ENCODE peak calls at places on chromosome 22, in five cellular contexts. I is hypothalamus, L is left cardiac atrium, A is H9, X is HCEC 1CT. N is an unnamed sample.

GRCh38 chr22:43018615-43019014 is 3.7 kb upstream of the PACSIN2 start:
- DNase-seq in I (no peak), L (no peak), A (no peak), X (no peak), N (no peak)

GRCh38 chr22:27372969-27373670 is 428.4 kb downstream of the MN1 start:
- DNase-seq in I (no peak), L (peak; percentile 39), A (peak; percentile 97), X (no peak), N (no peak)

GRCh38 chr22:30605449-30606110 is 1.4 kb upstream of the TCN2 start:
- DNase-seq in I (peak; percentile 11), L (peak; percentile 74), A (peak; percentile 60), X (peak; percentile 58), N (peak; percentile 63)

GRCh38 chr22:29798801-29799200 is 31.6 kb downstream of the UQCR10 start:
- DNase-seq in I (no peak), L (no peak), A (no peak), X (no peak), N (no peak)

GRCh38 chr22:23262474-23263332 is 82.4 kb downstream of the BCR start:
- DNase-seq in I (no peak), L (no peak), A (peak; percentile 42), X (no peak), N (no peak)

GRCh38 chr22:31139866-31140716 is at the start of gene PLA2G3:
- DNase-seq in I (no peak), L (no peak), A (peak; percentile 99), X (peak; percentile 57), N (peak; percentile 65)

GRCh38 chr22:33743756-33744155 is 176.5 kb downstream of the LARGE1 start:
- DNase-seq in I (no peak), L (no peak), A (no peak), X (no peak), N (no peak)

GRCh38 chr22:49507607-49508292 is 319.9 kb downstream of the BRD1 start:
- DNase-seq in I (no peak), L (no peak), A (no peak), X (no peak), N (no peak)

GRCh38 chr22:36334081-36334831 is 53.5 kb downstream of the MYH9 start:
- DNase-seq in I (no peak), L (no peak), A (peak; percentile 79), X (no peak), N (no peak)

GRCh38 chr22:40436460-40437431 is 66.4 kb downstream of the SGSM3 start:
- DNase-seq in I (peak; percentile 21), L (no peak), A (no peak), X (peak; percentile 38), N (no peak)

GRCh38 chr22:23686416-23687024 is 4.3 kb upstream of the RGL4 start:
- DNase-seq in I (no peak), L (no peak), A (no peak), X (no peak), N (no peak)

GRCh38 chr22:24875862-24876506 is 70.0 kb downstream of the SGSM1 start:
- DNase-seq in I (no peak), L (no peak), A (peak; percentile 69), X (no peak), N (no peak)

GRCh38 chr22:48047722-48048500 is 1285.5 kb downstream of the TBC1D22A start:
- DNase-seq in I (no peak), L (no peak), A (no peak), X (no peak), N (no peak)

GRCh38 chr22:43173976-43174720 is 12.8 kb downstream of the TTLL12 start:
- DNase-seq in I (no peak), L (no peak), A (no peak), X (no peak), N (no peak)

GRCh38 chr22:35854334-35854733 is 136.7 kb downstream of the APOL5 start:
- DNase-seq in I (no peak), L (no peak), A (no peak), X (no peak), N (no peak)

GRCh38 chr22:19522881-19523239 is 1.4 kb downstream of the CLDN5 start:
- DNase-seq in I (no peak), L (no peak), A (no peak), X (no peak), N (no peak)

GRCh38 chr22:28299760-28300159 is 379.9 kb downstream of the TTC28 start:
- DNase-seq in I (no peak), L (peak; percentile 28), A (no peak), X (no peak), N (no peak)

GRCh38 chr22:29524440-29525191 is 28.9 kb downstream of the THOC5 start:
- DNase-seq in I (no peak), L (peak; percentile 29), A (peak; percentile 43), X (peak; percentile 5), N (peak; percentile 5)

GRCh38 chr22:22742641-22743040 is 98.2 kb downstream of the GGTLC2 start:
- DNase-seq in I (no peak), L (no peak), A (no peak), X (no peak), N (no peak)

GRCh38 chr22:42528591-42529307 is 9.2 kb upstream of the RRP7A start:
- DNase-seq in I (no peak), L (no peak), A (no peak), X (no peak), N (no peak)

GRCh38 chr22:23402275-23403151 is 177.6 kb downstream of the IGLL1 start:
- DNase-seq in I (peak; percentile 54), L (peak; percentile 64), A (peak; percentile 84), X (peak; percentile 29), N (peak; percentile 69)

GRCh38 chr22:20388200-20388599 is 5.8 kb upstream of the ZNF74 start:
- DNase-seq in I (no peak), L (no peak), A (peak; percentile 3), X (no peak), N (no peak)

GRCh38 chr22:46761539-46762237 is 762 bp upstream of the TBC1D22A start:
- DNase-seq in I (no peak), L (no peak), A (no peak), X (no peak), N (no peak)

GRCh38 chr22:40348025-40348658 is 1.8 kb downstream of the ADSL start:
- DNase-seq in I (peak; percentile 34), L (peak; percentile 54), A (no peak), X (peak; percentile 49), N (peak; percentile 81)

GRCh38 chr22:35838849-35839646 is 121.4 kb downstream of the APOL5 start:
- DNase-seq in I (no peak), L (no peak), A (no peak), X (peak; percentile 80), N (peak; percentile 90)

GRCh38 chr22:37340331-37341262 is 58.3 kb downstream of the CYTH4 start:
- DNase-seq in I (no peak), L (no peak), A (peak; percentile 67), X (no peak), N (no peak)

GRCh38 chr22:26734339-26735018 is 77.1 kb downstream of the MIAT start:
- DNase-seq in I (no peak), L (no peak), A (no peak), X (no peak), N (no peak)

GRCh38 chr22:29117799-29118477 is 45.1 kb downstream of the KREMEN1 start:
- DNase-seq in I (no peak), L (no peak), A (no peak), X (peak; percentile 9), N (peak; percentile 77)

GRCh38 chr22:24542641-24543040 is 12.3 kb downstream of the GUCD1 start:
- DNase-seq in I (no peak), L (no peak), A (no peak), X (no peak), N (no peak)

GRCh38 chr22:21917206-21917958 is 35.3 kb downstream of the PPM1F start:
- DNase-seq in I (no peak), L (no peak), A (no peak), X (no peak), N (peak; percentile 26)

GRCh38 chr22:20742764-20743163 is 31.1 kb upstream of the SERPIND1 start:
- DNase-seq in I (no peak), L (no peak), A (no peak), X (no peak), N (no peak)

GRCh38 chr22:46377566-46378498 is 42.3 kb downstream of the TRMU start:
- DNase-seq in I (no peak), L (no peak), A (peak; percentile 82), X (no peak), N (no peak)

GRCh38 chr22:38056969-38057841 is at the start of gene PICK1:
- DNase-seq in I (peak; percentile 90), L (peak; percentile 91), A (peak; percentile 94), X (peak; percentile 79), N (peak; percentile 80)

N was measured in foreskin fibroblast.